ENCODE peak calls at places on chromosomes 1 and 21, in five cellular contexts. G is fibroblast of lung, C is hepatocyte, K is H9, J is astrocyte. V is an unnamed sample. For H4K20me1, the result is how much of the 10 kb centered on the place peaks cover.

GRCh38 chr1:92030701-92031107 is 919 bp downstream of the EPHX4 start:
- DNase-seq in G (peak), C (peak), K (no peak), J (peak), V (no peak)

GRCh38 chr1:234541281-234541975 is 62.4 kb upstream of the TARBP1 start:
- DNase-seq in G (peak), C (no peak), K (no peak), J (peak), V (no peak)

GRCh38 chr1:108699375-108700332 is 7.5 kb downstream of the PRPF38B start:
- DNase-seq in G (no peak), C (no peak), K (no peak), J (no peak), V (no peak)

GRCh38 chr1:61644303-61644702 is 80.6 kb downstream of the TM2D1 start:
- DNase-seq in G (no peak), C (no peak), K (no peak), J (no peak), V (no peak)

GRCh38 chr21:37153935-37154350 is 80.9 kb downstream of the TTC3 start:
- DNase-seq in G (peak), C (peak), K (no peak), J (peak), V (no peak)

GRCh38 chr21:44312716-44313115 is 12.9 kb downstream of the PFKL start:
- DNase-seq in G (no peak), C (no peak), K (no peak), J (no peak), V (no peak)

GRCh38 chr1:45097079-45097478 is 85.0 kb downstream of the UROD start:
- DNase-seq in G (no peak), C (no peak), K (no peak), J (no peak), V (no peak)

GRCh38 chr1:9591669-9592509 is 3.2 kb downstream of the TMEM201 start:
- DNase-seq in G (no peak), C (no peak), K (no peak), J (no peak), V (no peak)

GRCh38 chr1:219066631-219067349 is 106.9 kb upstream of the LYPLAL1 start:
- DNase-seq in G (peak), C (peak), K (no peak), J (peak), V (peak)

GRCh38 chr1:32753532-32754281 is 51.1 kb upstream of the SYNC start:
- DNase-seq in G (peak), C (peak), K (peak), J (peak), V (peak)

GRCh38 chr1:210944255-210944654 is 189.7 kb downstream of the KCNH1 start:
- DNase-seq in G (no peak), C (no peak), K (no peak), J (no peak), V (no peak)

GRCh38 chr1:207826557-207827487 is 75.0 kb downstream of the CD46 start:
- DNase-seq in G (no peak), C (peak), K (no peak), J (no peak), V (peak)

GRCh38 chr1:204341380-204341779 is 18.3 kb downstream of the PLEKHA6 start:
- DNase-seq in G (peak), C (peak), K (no peak), J (peak), V (no peak)

GRCh38 chr21:33290441-33290840 is 24.3 kb downstream of the IL10RB start:
- DNase-seq in G (no peak), C (no peak), K (no peak), J (no peak), V (no peak)

GRCh38 chr21:26965567-26966359 is 1.1 kb downstream of the ADAMTS5 start:
- DNase-seq in G (peak), C (peak), K (peak), J (no peak), V (no peak)

GRCh38 chr1:153549741-153550397 is 811 bp upstream of the S100A3 start:
- DNase-seq in G (no peak), C (no peak), K (peak), J (no peak), V (no peak)

GRCh38 chr1:101360506-101360905 is 123.7 kb downstream of the S1PR1 start:
- DNase-seq in G (peak), C (no peak), K (no peak), J (no peak), V (no peak)

GRCh38 chr1:114152211-114153050 is 1.2 kb downstream of the SYT6 start:
- DNase-seq in G (peak), C (peak), K (no peak), J (peak), V (no peak)

DNA sequence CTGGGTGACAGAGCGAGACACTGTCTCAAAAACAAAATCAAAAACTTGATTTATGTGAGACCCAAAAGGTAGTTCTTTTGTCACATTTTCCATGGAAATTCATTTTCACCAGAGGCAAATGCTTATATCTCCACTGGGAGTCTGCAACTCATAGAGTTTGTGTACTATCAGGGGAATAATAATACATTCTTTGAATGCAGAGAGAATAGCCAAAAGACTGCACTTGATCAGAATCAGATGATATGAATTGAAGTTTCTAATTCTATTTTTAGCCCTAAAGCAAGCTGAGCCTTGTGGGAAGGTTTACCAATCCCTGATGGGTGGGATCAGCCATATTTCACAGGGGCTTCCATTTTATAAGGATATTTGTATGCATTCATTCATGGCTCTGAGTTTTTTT is 49.6 kb downstream of the TSEN15 start:
- DNase-seq in G (no peak), C (no peak), K (no peak), J (no peak), V (no peak)
- H3K27ac ChIP-seq in G (no peak), C (no peak), K (no peak), J (no peak), V (no peak)

GRCh38 chr1:2240251-2241156 is 12.4 kb downstream of the SKI start:
- DNase-seq in G (peak), C (peak), K (no peak), J (peak), V (no peak)
- H4K20me1 ChIP-seq in G (under half), C (half or more), K (under half), J (half or more), V (half or more)

GRCh38 chr1:8107897-8108296 is 81.8 kb upstream of the ERRFI1 start:
- DNase-seq in G (no peak), C (no peak), K (no peak), J (no peak), V (no peak)
- H3K27ac ChIP-seq in G (no peak), C (peak), K (no peak), J (no peak), V (no peak)

GRCh38 chr1:18946550-18947381 is 9.7 kb downstream of the IFFO2 start:
- DNase-seq in G (no peak), C (no peak), K (no peak), J (no peak), V (no peak)
- H4K20me1 ChIP-seq in G (under half), C (under half), K (under half), J (half or more), V (under half)

GRCh38 chr1:214400136-214400535 is 119.2 kb downstream of the SMYD2 start:
- DNase-seq in G (peak), C (no peak), K (no peak), J (peak), V (no peak)
- H3K27ac ChIP-seq in G (no peak), C (no peak), K (no peak), J (peak), V (no peak)

GRCh38 chr1:6051423-6051822 is 5.7 kb downstream of the KCNAB2 start:
- DNase-seq in G (no peak), C (no peak), K (no peak), J (no peak), V (no peak)
- H4K20me1 ChIP-seq in G (under half), C (under half), K (under half), J (under half), V (under half)